ENCODE peak calls at places on chromosomes 1 and 21, in seven cellular contexts. P, Y, I, R, F, C and B are unnamed samples.
A peak's percentile ranks its signal among the peaks of the same experiment; 100 is the strongest.

GRCh38 chr1:170725326-170725725 is 61.4 kb downstream of the PRRX1 start:
- DNase-seq in P (no peak), Y (no peak), I (no peak), R (no peak), F (no peak), C (no peak), B (no peak)

GRCh38 chr1:234253732-234254131 is 119.5 kb upstream of the COA6 start:
- DNase-seq in P (no peak), Y (no peak), I (no peak), R (no peak), F (no peak), C (no peak), B (no peak)

GRCh38 chr1:234871710-234872262 is 256.9 kb downstream of the TOMM20 start:
- DNase-seq in P (no peak), Y (no peak), I (no peak), R (no peak), F (no peak), C (no peak), B (no peak)

GRCh38 chr1:232988572-232989040 is 38.2 kb downstream of the NTPCR start:
- DNase-seq in P (peak; percentile 64), Y (peak; percentile 64), I (no peak), R (peak; percentile 15), F (no peak), C (peak; percentile 43), B (no peak)

GRCh38 chr1:27074175-27074780 is 61.6 kb upstream of the TENT5B start:
- DNase-seq in P (no peak), Y (no peak), I (no peak), R (no peak), F (no peak), C (no peak), B (no peak)

GRCh38 chr1:35640380-35641232 is 720 bp downstream of the PSMB2 start:
- DNase-seq in P (no peak), Y (no peak), I (no peak), R (no peak), F (no peak), C (no peak), B (peak; percentile 1)

GRCh38 chr1:84720275-84720780 is 30.1 kb upstream of the SSX2IP start:
- DNase-seq in P (no peak), Y (no peak), I (no peak), R (no peak), F (no peak), C (no peak), B (no peak)

GRCh38 chr21:16370176-16370575 is 640.4 kb downstream of the USP25 start:
- DNase-seq in P (no peak), Y (no peak), I (no peak), R (no peak), F (no peak), C (no peak), B (no peak)

GRCh38 chr1:178818416-178818815 is 52.5 kb downstream of the ANGPTL1 start:
- DNase-seq in P (peak; percentile 42), Y (peak; percentile 30), I (no peak), R (no peak), F (no peak), C (peak; percentile 23), B (no peak)

GRCh38 chr1:5331101-5331500 is 661.1 kb downstream of the NPHP4 start:
- DNase-seq in P (no peak), Y (no peak), I (no peak), R (no peak), F (no peak), C (no peak), B (no peak)

GRCh38 chr1:156394835-156395461 is 25.9 kb downstream of the RHBG start:
- DNase-seq in P (no peak), Y (no peak), I (no peak), R (peak; percentile 33), F (no peak), C (no peak), B (peak; percentile 55)

GRCh38 chr1:11989669-11990068 is 9.4 kb downstream of the MFN2 start:
- DNase-seq in P (no peak), Y (no peak), I (no peak), R (no peak), F (peak; percentile 29), C (no peak), B (no peak)

GRCh38 chr21:35226960-35227741 is 178.0 kb upstream of the RUNX1 start:
- DNase-seq in P (no peak), Y (no peak), I (peak; percentile 76), R (no peak), F (no peak), C (no peak), B (no peak)

GRCh38 chr1:48530727-48531351 is 58.8 kb upstream of the SPATA6 start:
- DNase-seq in P (no peak), Y (peak; percentile 13), I (no peak), R (peak; percentile 67), F (peak; percentile 16), C (peak; percentile 59), B (peak; percentile 72)

GRCh38 chr1:111989531-111990025 is at the start of gene KCND3:
- DNase-seq in P (peak; percentile 29), Y (no peak), I (no peak), R (peak; percentile 82), F (peak; percentile 58), C (peak; percentile 4), B (peak; percentile 45)

GRCh38 chr21:26140185-26140584 is 30.4 kb downstream of the APP start:
- DNase-seq in P (peak; percentile 94), Y (peak; percentile 97), I (no peak), R (no peak), F (peak; percentile 30), C (peak; percentile 99), B (no peak)

GRCh38 chr1:2525896-2526823 is at the start of gene PANK4:
- DNase-seq in P (peak; percentile 96), Y (peak; percentile 94), I (peak; percentile 88), R (peak; percentile 99), F (peak; percentile 93), C (peak; percentile 94), B (peak; percentile 88)

GRCh38 chr1:53112271-53112774 is 30.1 kb downstream of the SLC1A7 start:
- DNase-seq in P (peak; percentile 64), Y (peak; percentile 33), I (no peak), R (no peak), F (no peak), C (peak; percentile 56), B (no peak)

GRCh38 chr21:37787456-37787855 is 128.8 kb downstream of the KCNJ6 start:
- DNase-seq in P (peak; percentile 79), Y (peak; percentile 87), I (no peak), R (no peak), F (no peak), C (peak; percentile 84), B (no peak)

GRCh38 chr1:216846339-216846738 is 123.1 kb upstream of the ESRRG start:
- DNase-seq in P (no peak), Y (no peak), I (no peak), R (no peak), F (no peak), C (no peak), B (no peak)

GRCh38 chr1:26666855-26667254 is 29.0 kb upstream of the ARID1A start:
- DNase-seq in P (no peak), Y (no peak), I (no peak), R (no peak), F (no peak), C (peak; percentile 39), B (no peak)

GRCh38 chr1:181626252-181626938 is 143.1 kb downstream of the CACNA1E start:
- DNase-seq in P (no peak), Y (no peak), I (no peak), R (no peak), F (no peak), C (no peak), B (no peak)

GRCh38 chr1:22296701-22297591 is 154.0 kb upstream of the WNT4 start:
- DNase-seq in P (no peak), Y (no peak), I (no peak), R (peak; percentile 30), F (no peak), C (no peak), B (no peak)

DNA sequence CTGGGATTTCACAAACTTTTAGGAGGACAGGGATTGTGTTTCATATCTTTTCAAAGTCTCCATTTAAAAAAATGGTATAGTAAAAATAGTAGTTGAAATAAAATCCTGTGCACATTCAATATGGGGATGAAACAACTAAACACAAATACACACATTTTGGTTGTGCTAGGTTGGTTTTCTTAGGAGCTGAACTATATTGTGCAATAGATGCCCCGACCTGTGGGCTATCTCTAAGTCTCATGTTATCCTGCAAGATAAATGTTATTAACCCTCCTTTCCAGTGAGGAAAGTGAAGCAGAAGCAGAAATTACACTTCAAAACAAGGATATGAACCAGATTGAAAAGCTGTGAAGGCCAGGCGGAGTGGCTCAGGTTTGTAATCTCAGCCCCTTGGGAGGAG is 1.3 kb upstream of the PLD5 start:
- DNase-seq in P (no peak), Y (no peak), I (no peak), R (no peak), F (no peak), C (no peak), B (no peak)
- H3K4me3 ChIP-seq in P (no peak overlapping the region), Y (no peak overlapping the region), I (no peak overlapping the region), R (no peak overlapping the region), F (no peak overlapping the region), C (no peak overlapping the region), B (no peak overlapping the region)

GRCh38 chr1:148318900-148319242 is 164.2 kb downstream of the PPIAL4G start:
- DNase-seq in P (no peak), Y (no peak), I (no peak), R (no peak), F (no peak), C (no peak), B (no peak)
- H3K4me3 ChIP-seq in P (no peak overlapping the region), Y (peak overlapping the region; percentile 31), I (peak overlapping the region; percentile 70), R (peak overlapping the region; percentile 47), F (peak overlapping the region; percentile 46), C (no peak overlapping the region), B (no peak overlapping the region)

DNA sequence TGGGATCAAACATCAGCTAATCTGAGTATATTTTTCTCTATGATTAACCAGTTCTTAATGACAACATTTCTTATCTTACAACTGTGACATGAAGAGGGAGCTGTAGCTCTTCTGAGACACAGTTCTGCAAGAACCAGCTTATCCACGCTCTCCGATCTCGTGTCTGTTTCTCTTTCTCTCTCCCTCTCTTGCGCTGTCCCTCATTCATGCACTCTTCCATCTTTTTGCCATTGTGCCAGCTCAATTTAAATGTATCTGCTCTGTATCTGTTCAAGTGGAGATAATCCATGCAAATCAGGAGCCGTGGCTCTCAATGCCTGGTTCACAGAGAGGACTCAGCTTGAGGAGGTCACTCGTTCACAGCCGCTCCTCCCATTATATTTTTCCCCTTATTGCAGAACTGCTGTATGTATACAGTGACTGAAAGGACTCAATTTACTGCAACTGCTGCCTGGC is 494.7 kb upstream of the ADGRL2 start:
- DNase-seq in P (peak; percentile 39), Y (peak; percentile 63), I (no peak), R (peak; percentile 29), F (no peak), C (peak; percentile 84), B (peak; percentile 4)
- H3K4me3 ChIP-seq in P (peak overlapping the region; percentile 39), Y (peak overlapping the region; percentile 48), I (no peak overlapping the region), R (peak overlapping the region; percentile 25), F (peak overlapping the region; percentile 53), C (peak overlapping the region; percentile 75), B (peak overlapping the region; percentile 28)

DNA sequence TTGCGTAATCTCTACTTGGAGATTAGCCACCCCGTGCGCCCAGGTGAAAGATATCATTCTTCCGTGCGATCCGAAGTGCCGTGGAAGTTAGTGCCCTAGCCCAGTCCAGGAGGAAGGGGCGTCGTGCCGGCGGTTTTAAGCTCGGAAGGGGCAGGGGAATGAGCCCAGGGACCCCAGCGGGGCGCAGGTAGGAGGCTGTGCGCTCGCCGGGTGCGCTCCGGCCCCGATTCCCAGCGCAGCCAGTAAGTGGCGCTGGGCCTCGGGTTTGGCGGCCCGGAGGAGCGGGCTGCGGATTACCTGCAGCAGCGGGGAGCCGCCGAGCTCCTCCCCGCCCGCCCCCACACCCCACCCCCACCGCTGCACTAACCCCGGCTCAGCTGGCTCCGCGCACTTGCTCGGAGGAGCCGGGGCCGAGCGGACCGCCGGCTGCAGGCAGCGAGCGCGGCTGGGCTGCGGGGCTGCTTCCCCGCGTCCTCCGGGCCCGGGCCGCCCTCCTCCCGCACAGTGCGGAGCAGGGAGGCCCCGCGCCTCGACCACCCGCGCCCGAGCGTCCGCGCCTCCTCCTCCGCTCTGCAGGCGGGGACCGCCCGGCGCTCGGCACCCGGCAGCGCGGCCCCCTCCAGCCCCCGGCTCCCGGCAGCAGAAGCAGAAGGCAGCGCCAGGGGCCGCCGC is at the start of gene RYR2:
- DNase-seq in P (no peak), Y (no peak), I (no peak), R (peak; percentile 96), F (peak; percentile 57), C (peak; percentile 12), B (no peak)
- H3K4me3 ChIP-seq in P (no peak within 1 kb of the TSS), Y (no peak within 1 kb of the TSS), I (no peak within 1 kb of the TSS), R (peak within 1 kb of the TSS; percentile 89), F (peak within 1 kb of the TSS; percentile 64), C (no peak within 1 kb of the TSS), B (no peak within 1 kb of the TSS)